ENCODE peak calls at places on chromosome 2, in eight cellular contexts. G, M, L, U, C, S, P and I are unnamed samples.

GRCh38 chr2:8558956-8559355 is 122.9 kb upstream of the ID2 start:
- DNase-seq in G (no peak), M (no peak), L (no peak), U (no peak), C (no peak), S (no peak), P (no peak), I (no peak)

GRCh38 chr2:226756131-226756530 is 43.5 kb downstream of the IRS1 start:
- DNase-seq in G (no peak), M (no peak), L (no peak), U (no peak), C (no peak), S (peak), P (no peak), I (no peak)

GRCh38 chr2:222572761-222573174 is 83.1 kb downstream of the FARSB start:
- DNase-seq in G (no peak), M (no peak), L (no peak), U (no peak), C (no peak), S (peak), P (no peak), I (peak)

GRCh38 chr2:30664761-30665358 is 142.4 kb downstream of the CAPN13 start:
- DNase-seq in G (no peak), M (peak), L (no peak), U (peak), C (peak), S (peak), P (no peak), I (no peak)

GRCh38 chr2:138228101-138228500 is 263.8 kb downstream of the HNMT start:
- DNase-seq in G (no peak), M (no peak), L (no peak), U (peak), C (no peak), S (no peak), P (no peak), I (no peak)

GRCh38 chr2:102582845-102583244 is 36.5 kb upstream of the SLC9A2 start:
- DNase-seq in G (no peak), M (no peak), L (no peak), U (no peak), C (no peak), S (no peak), P (no peak), I (no peak)

GRCh38 chr2:26590439-26590838 is 50.7 kb downstream of the CIB4 start:
- DNase-seq in G (no peak), M (no peak), L (no peak), U (no peak), C (no peak), S (no peak), P (no peak), I (no peak)

GRCh38 chr2:98036349-98037000 is 40.7 kb upstream of the TMEM131 start:
- DNase-seq in G (no peak), M (no peak), L (no peak), U (no peak), C (peak), S (no peak), P (no peak), I (peak)

GRCh38 chr2:189798312-189799029 is 14.2 kb downstream of the PMS1 start:
- DNase-seq in G (no peak), M (peak), L (no peak), U (peak), C (no peak), S (peak), P (peak), I (no peak)

GRCh38 chr2:207474871-207475485 is 54.8 kb upstream of the CREB1 start:
- DNase-seq in G (peak), M (peak), L (peak), U (peak), C (no peak), S (peak), P (peak), I (peak)

GRCh38 chr2:109135572-109136185 is 6.7 kb downstream of the SH3RF3 start:
- DNase-seq in G (no peak), M (peak), L (no peak), U (peak), C (no peak), S (no peak), P (peak), I (peak)

GRCh38 chr2:129935118-129935517 is 44.3 kb upstream of the RAB6C start:
- DNase-seq in G (no peak), M (no peak), L (no peak), U (no peak), C (no peak), S (peak), P (no peak), I (no peak)

GRCh38 chr2:184367211-184367610 is 231.1 kb upstream of the ZNF804A start:
- DNase-seq in G (no peak), M (no peak), L (no peak), U (no peak), C (no peak), S (no peak), P (no peak), I (no peak)

GRCh38 chr2:71713581-71714580 is 260.5 kb downstream of the DYSF start:
- DNase-seq in G (no peak), M (no peak), L (no peak), U (no peak), C (peak), S (peak), P (no peak), I (no peak)

GRCh38 chr2:11128258-11128951 is 26.9 kb upstream of the SLC66A3 start:
- DNase-seq in G (no peak), M (no peak), L (no peak), U (peak), C (no peak), S (peak), P (no peak), I (no peak)

GRCh38 chr2:101303688-101304087 is 4.8 kb downstream of the RNF149 start:
- DNase-seq in G (no peak), M (no peak), L (no peak), U (no peak), C (no peak), S (no peak), P (no peak), I (no peak)

GRCh38 chr2:27312152-27312551 is 3.9 kb upstream of the UCN start:
- DNase-seq in G (no peak), M (no peak), L (no peak), U (no peak), C (no peak), S (no peak), P (no peak), I (no peak)

GRCh38 chr2:109721117-109721504 is 73.0 kb upstream of the RGPD5 start:
- DNase-seq in G (no peak), M (no peak), L (no peak), U (no peak), C (no peak), S (no peak), P (no peak), I (no peak)

GRCh38 chr2:109189751-109190150 is 60.7 kb downstream of the SH3RF3 start:
- DNase-seq in G (no peak), M (no peak), L (no peak), U (no peak), C (no peak), S (no peak), P (no peak), I (no peak)

GRCh38 chr2:224278531-224278930 is 123.4 kb downstream of the FAM124B start:
- DNase-seq in G (no peak), M (no peak), L (no peak), U (no peak), C (no peak), S (peak), P (no peak), I (no peak)

GRCh38 chr2:190964170-190964795 is 49.7 kb downstream of the STAT1 start:
- DNase-seq in G (no peak), M (no peak), L (no peak), U (no peak), C (no peak), S (no peak), P (no peak), I (no peak)

GRCh38 chr2:40127147-40127546 is 324.7 kb downstream of the SLC8A1 start:
- DNase-seq in G (no peak), M (no peak), L (no peak), U (no peak), C (no peak), S (no peak), P (no peak), I (no peak)

GRCh38 chr2:235746257-235746934 is 252.6 kb downstream of the AGAP1 start:
- DNase-seq in G (peak), M (peak), L (peak), U (peak), C (peak), S (peak), P (peak), I (peak)

GRCh38 chr2:162390801-162391200 is 46.9 kb downstream of the GCA start:
- DNase-seq in G (no peak), M (no peak), L (no peak), U (no peak), C (no peak), S (no peak), P (no peak), I (no peak)

GRCh38 chr2:127645395-127646291 is at the start of gene GPR17:
- DNase-seq in G (no peak), M (no peak), L (no peak), U (no peak), C (peak), S (no peak), P (no peak), I (no peak)

GRCh38 chr2:28958689-28959088 is 22.4 kb upstream of the TOGARAM2 start:
- DNase-seq in G (no peak), M (peak), L (peak), U (peak), C (peak), S (peak), P (peak), I (peak)

GRCh38 chr2:112787729-112788401 is 3.6 kb upstream of the IL1A start:
- DNase-seq in G (no peak), M (no peak), L (no peak), U (no peak), C (no peak), S (no peak), P (no peak), I (no peak)

GRCh38 chr2:873027-873426 is 77.6 kb upstream of the SNTG2 start:
- DNase-seq in G (no peak), M (no peak), L (no peak), U (no peak), C (no peak), S (no peak), P (no peak), I (no peak)

GRCh38 chr2:101162561-101163330 is 11.6 kb upstream of the TBC1D8 start:
- DNase-seq in G (no peak), M (no peak), L (no peak), U (peak), C (no peak), S (no peak), P (no peak), I (no peak)

GRCh38 chr2:75403991-75404428 is 156.7 kb downstream of the EVA1A start:
- DNase-seq in G (no peak), M (peak), L (peak), U (peak), C (no peak), S (peak), P (peak), I (peak)

GRCh38 chr2:16625201-16625729 is 40.4 kb downstream of the CYRIA start:
- DNase-seq in G (no peak), M (no peak), L (no peak), U (peak), C (no peak), S (no peak), P (no peak), I (no peak)

GRCh38 chr2:113754989-113755689 is 1.3 kb downstream of the SLC35F5 start:
- DNase-seq in G (no peak), M (no peak), L (no peak), U (peak), C (no peak), S (peak), P (no peak), I (no peak)

GRCh38 chr2:137951606-137952005 is 12.7 kb upstream of the HNMT start:
- DNase-seq in G (no peak), M (no peak), L (no peak), U (no peak), C (no peak), S (peak), P (no peak), I (no peak)

GRCh38 chr2:96158554-96158940 is 13.3 kb upstream of the DUSP2 start:
- DNase-seq in G (no peak), M (no peak), L (no peak), U (no peak), C (no peak), S (no peak), P (no peak), I (no peak)

GRCh38 chr2:205574041-205574440 is 108.3 kb upstream of the NRP2 start:
- DNase-seq in G (no peak), M (no peak), L (no peak), U (peak), C (no peak), S (peak), P (no peak), I (no peak)

GRCh38 chr2:239267411-239267941 is 133.3 kb downstream of the HDAC4 start:
- DNase-seq in G (peak), M (no peak), L (peak), U (peak), C (peak), S (peak), P (no peak), I (no peak)

GRCh38 chr2:172806426-172807008 is 70.9 kb downstream of the RAPGEF4 start:
- DNase-seq in G (no peak), M (peak), L (peak), U (peak), C (no peak), S (peak), P (peak), I (peak)

GRCh38 chr2:172109670-172110421 is 7.1 kb upstream of the DLX2 start:
- DNase-seq in G (no peak), M (no peak), L (peak), U (no peak), C (no peak), S (no peak), P (no peak), I (no peak)

GRCh38 chr2:142872900-142873724 is 4.4 kb upstream of the KYNU start:
- DNase-seq in G (no peak), M (no peak), L (no peak), U (peak), C (no peak), S (peak), P (no peak), I (no peak)

GRCh38 chr2:66814916-66815315 is 380.0 kb downstream of the MEIS1 start:
- DNase-seq in G (no peak), M (no peak), L (no peak), U (no peak), C (no peak), S (no peak), P (no peak), I (no peak)